ENCODE peak calls at places on chromosome 21, in nine cellular contexts. O, M, V, I, R, Z, W, H and K are unnamed samples.

GRCh38 chr21:44094832-44095231 is 12.4 kb upstream of the PWP2 start:
- DNase-seq in V (no peak), W (no peak), H (no peak), R (no peak), M (no peak), Z (no peak), O (no peak), I (no peak), K (no peak)

GRCh38 chr21:39141502-39141901 is 41.7 kb downstream of the PSMG1 start:
- DNase-seq in O (no peak), I (peak), V (no peak), Z (peak), H (no peak), W (peak), R (no peak), M (no peak), K (no peak)

GRCh38 chr21:31721381-31721780 is 10.5 kb downstream of the SCAF4 start:
- DNase-seq in Z (no peak), V (no peak), O (no peak), M (no peak), I (no peak), W (no peak), H (no peak), R (no peak), K (no peak)

GRCh38 chr21:9837946-9838801 is 683.2 kb upstream of the TPTE start:
- DNase-seq in I (no peak), O (no peak), Z (no peak), V (no peak), W (no peak), M (no peak), R (no peak), H (no peak), K (no peak)

GRCh38 chr21:34022557-34023335 is 50.6 kb upstream of the MRPS6 start:
- DNase-seq in Z (peak), I (no peak), R (peak), V (peak), W (peak), M (peak), O (no peak), H (no peak), K (no peak)

GRCh38 chr21:38358098-38358497 is 101.3 kb downstream of the KCNJ15 start:
- DNase-seq in R (no peak), Z (no peak), M (no peak), H (no peak), V (no peak), I (no peak), O (no peak), W (no peak), K (no peak)

GRCh38 chr21:33362044-33362555 is 37.3 kb downstream of the IFNAR1 start:
- DNase-seq in V (peak), M (peak), O (peak), R (no peak), W (no peak), Z (no peak), H (peak), I (peak), K (peak)

GRCh38 chr21:16213518-16213917 is 483.7 kb downstream of the USP25 start:
- DNase-seq in R (no peak), W (no peak), I (no peak), V (no peak), Z (no peak), M (no peak), H (no peak), O (no peak), K (no peak)

GRCh38 chr21:38234395-38235142 is 22.2 kb upstream of the KCNJ15 start:
- DNase-seq in H (no peak), W (no peak), I (no peak), O (no peak), M (peak), V (no peak), Z (no peak), R (no peak), K (no peak)

GRCh38 chr21:45918835-45919467 is 62.6 kb upstream of the COL6A1 start:
- DNase-seq in Z (no peak), O (peak), V (no peak), M (peak), I (no peak), R (no peak), W (no peak), H (no peak), K (no peak)

GRCh38 chr21:33732038-33732437 is 89.7 kb downstream of the ITSN1 start:
- DNase-seq in H (no peak), R (no peak), V (no peak), Z (no peak), W (no peak), M (peak), I (no peak), O (no peak), K (no peak)

GRCh38 chr21:42308914-42309752 is 6.1 kb downstream of the TFF3 start:
- DNase-seq in W (no peak), I (no peak), R (no peak), O (no peak), H (no peak), Z (no peak), V (no peak), M (peak), K (no peak)

GRCh38 chr21:46352156-46352499 is 28.2 kb downstream of the PCNT start:
- DNase-seq in R (no peak), I (no peak), Z (no peak), M (no peak), H (no peak), V (no peak), W (no peak), O (no peak), K (no peak)

GRCh38 chr21:15009964-15010363 is 54.8 kb downstream of the NRIP1 start:
- DNase-seq in I (no peak), R (peak), Z (peak), O (no peak), H (no peak), W (no peak), M (no peak), V (no peak), K (no peak)

GRCh38 chr21:18840239-18840638 is 436.7 kb upstream of the TMPRSS15 start:
- DNase-seq in I (no peak), O (peak), W (peak), Z (no peak), H (no peak), V (no peak), R (peak), M (peak), K (no peak)

GRCh38 chr21:21463456-21463855 is 465.2 kb downstream of the NCAM2 start:
- DNase-seq in W (no peak), Z (peak), M (no peak), O (no peak), V (no peak), H (no peak), R (peak), I (no peak), K (no peak)

GRCh38 chr21:46639489-46640386 is 4.3 kb downstream of the PRMT2 start:
- DNase-seq in O (no peak), M (no peak), I (no peak), V (no peak), W (no peak), Z (peak), H (no peak), R (peak), K (no peak)

GRCh38 chr21:36706951-36707762 is 8.2 kb downstream of the SIM2 start:
- DNase-seq in H (no peak), Z (no peak), V (no peak), O (no peak), W (no peak), I (no peak), M (peak), R (no peak), K (no peak)